ENCODE peak calls at places on chromosomes 11 and 22, in four cellular contexts. X, D, R and P are unnamed samples.
A peak's percentile ranks its signal among the peaks of the same experiment; 100 is the strongest.

GRCh38 chr22:33666249-33666648 is 254.0 kb downstream of the LARGE1 start:
- DNase-seq in X (no peak), D (no peak), R (no peak), P (no peak)

GRCh38 chr11:61378713-61379313 is 13.6 kb upstream of the TMEM216 start:
- DNase-seq in X (no peak), D (no peak), R (no peak), P (peak; percentile 54)

GRCh38 chr11:119144825-119145476 is 3.9 kb upstream of the ABCG4 start:
- DNase-seq in X (peak; percentile 31), D (no peak), R (peak; percentile 53), P (peak; percentile 30)

GRCh38 chr11:76629133-76629852 is 41.3 kb downstream of the LRRC32 start:
- DNase-seq in X (peak; percentile 67), D (no peak), R (peak; percentile 50), P (no peak)

GRCh38 chr11:3222003-3222855 is 3.6 kb upstream of the MRGPRG start:
- DNase-seq in X (no peak), D (no peak), R (no peak), P (peak; percentile 38)

GRCh38 chr11:13446444-13446843 is 16.6 kb downstream of the BTBD10 start:
- DNase-seq in X (no peak), D (no peak), R (no peak), P (no peak)

GRCh38 chr11:116217006-116217405 is 555.8 kb downstream of the BUD13 start:
- DNase-seq in X (no peak), D (no peak), R (peak; percentile 33), P (no peak)

GRCh38 chr22:27799334-27800249 is 2.0 kb downstream of the MN1 start:
- DNase-seq in X (no peak), D (no peak), R (no peak), P (no peak)

GRCh38 chr11:78731008-78731407 is 156.3 kb upstream of the NARS2 start:
- DNase-seq in X (no peak), D (no peak), R (no peak), P (no peak)

GRCh38 chr22:49931863-49932262 is 13.4 kb downstream of the CRELD2 start:
- DNase-seq in X (no peak), D (no peak), R (no peak), P (no peak)

GRCh38 chr22:31681625-31682345 is 19.8 kb upstream of the PISD start:
- DNase-seq in X (no peak), D (no peak), R (no peak), P (no peak)

GRCh38 chr11:115190196-115190595 is 314.0 kb downstream of the CADM1 start:
- DNase-seq in X (no peak), D (no peak), R (no peak), P (no peak)

GRCh38 chr11:75369846-75370245 is 18.4 kb upstream of the ARRB1 start:
- DNase-seq in X (no peak), D (no peak), R (no peak), P (no peak)

GRCh38 chr11:114073506-114074381 is 14.2 kb downstream of the ZBTB16 start:
- DNase-seq in X (peak; percentile 15), D (no peak), R (no peak), P (no peak)

GRCh38 chr11:2775083-2775625 is 75.4 kb upstream of the KCNQ1OT1 start:
- DNase-seq in X (no peak), D (no peak), R (peak; percentile 2), P (peak; percentile 36)